ENCODE peak calls at places on chromosomes 6 and 20, in five cellular contexts. R is fibroblast of lung, X is colonic mucosa, Z is DND-41, K is heart right ventricle. T is an unnamed sample.
A peak's percentile ranks its signal among the peaks of the same experiment; 100 is the strongest.

GRCh38 chr6:138000955-138001354 is 106.3 kb downstream of the PERP start:
- DNase-seq in R (no peak), X (no peak), Z (no peak), K (no peak), T (no peak)

GRCh38 chr6:29325777-29326176 is 24.3 kb downstream of the OR14J1 start:
- DNase-seq in X (no peak), Z (no peak), R (no peak), K (no peak), T (no peak)

GRCh38 chr6:154954352-154954751 is 40.8 kb upstream of the TIAM2 start:
- DNase-seq in Z (no peak), R (no peak), K (no peak), X (no peak), T (no peak)

GRCh38 chr6:107264357-107264831 is 149.1 kb upstream of the BEND3 start:
- DNase-seq in K (no peak), Z (no peak), R (peak; percentile 70), X (no peak), T (no peak)

GRCh38 chr20:41386502-41387427 is 20.1 kb upstream of the EMILIN3 start:
- DNase-seq in R (peak; percentile 62), X (no peak), Z (no peak), K (peak; percentile 61), T (no peak)

GRCh38 chr6:135281907-135282306 is 100.8 kb downstream of the MYB start:
- DNase-seq in K (no peak), X (no peak), R (no peak), Z (no peak), T (no peak)

GRCh38 chr6:111992851-111993250 is 61.1 kb upstream of the CCN6 start:
- DNase-seq in R (no peak), K (no peak), X (no peak), Z (peak; percentile 79), T (peak; percentile 36)

GRCh38 chr20:33075281-33075680 is 4.2 kb upstream of the BPIFB4 start:
- DNase-seq in K (no peak), X (no peak), Z (no peak), R (no peak), T (no peak)

GRCh38 chr6:13006578-13007300 is 290.2 kb downstream of the PHACTR1 start:
- DNase-seq in X (no peak), R (no peak), K (no peak), Z (no peak), T (no peak)

GRCh38 chr6:82076855-82077254 is 170.7 kb downstream of the IBTK start:
- DNase-seq in R (no peak), X (no peak), Z (no peak), K (no peak), T (no peak)

GRCh38 chr6:45532626-45533258 is 155.0 kb upstream of the SUPT3H start:
- DNase-seq in R (peak; percentile 80), K (no peak), X (no peak), Z (no peak), T (no peak)

GRCh38 chr6:29531668-29532067 is 27.9 kb downstream of the UBD start:
- DNase-seq in Z (no peak), K (no peak), R (no peak), X (no peak), T (no peak)

GRCh38 chr6:72250664-72251063 is 364.3 kb downstream of the RIMS1 start:
- DNase-seq in Z (no peak), K (no peak), X (no peak), R (peak; percentile 43), T (no peak)

GRCh38 chr6:19289408-19289967 is 547.7 kb upstream of the ID4 start:
- DNase-seq in Z (no peak), R (no peak), K (no peak), X (no peak), T (no peak)

GRCh38 chr20:43533060-43533459 is 25.6 kb downstream of the L3MBTL1 start:
- DNase-seq in K (no peak), X (no peak), Z (no peak), R (no peak), T (no peak)

GRCh38 chr6:5541751-5542432 is 280.6 kb downstream of the FARS2 start:
- DNase-seq in Z (no peak), X (no peak), R (no peak), K (no peak), T (no peak)

GRCh38 chr6:128528241-128528640 is 7.8 kb upstream of the PTPRK start:
- DNase-seq in Z (no peak), X (no peak), K (no peak), R (no peak), T (no peak)

GRCh38 chr6:154683756-154684523 is 49.3 kb upstream of the SCAF8 start:
- DNase-seq in X (peak; percentile 16), Z (no peak), R (peak; percentile 34), K (no peak), T (no peak)

GRCh38 chr6:132456700-132457143 is 55.4 kb upstream of the MOXD1 start:
- DNase-seq in X (peak; percentile 18), Z (no peak), R (peak; percentile 21), K (peak; percentile 58), T (no peak)
- TF ChIP-seq CTCF in X (no peak), Z (no peak), R (no peak), K (peak; percentile 55), T (no peak)

DNA sequence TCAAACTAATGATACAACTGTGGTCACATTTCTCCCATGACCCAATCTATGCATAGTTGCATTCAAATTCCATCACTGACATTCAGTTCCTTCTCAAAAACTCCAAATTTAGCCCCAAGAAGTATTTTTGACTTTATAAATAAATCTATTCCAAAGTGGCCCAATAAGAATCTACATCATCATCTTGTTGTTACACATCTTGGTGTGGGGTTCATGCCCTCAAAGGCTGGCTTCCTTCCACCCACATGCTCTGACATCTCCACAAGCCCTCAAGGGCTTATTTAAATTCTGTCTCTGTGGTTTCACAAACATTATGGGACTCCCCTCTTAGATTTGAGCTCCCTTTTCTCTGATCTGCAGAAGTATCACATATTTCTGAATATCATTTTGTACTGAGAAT is 585.3 kb upstream of the BTBD3 start:
- DNase-seq in R (no peak), X (no peak), K (no peak), Z (no peak), T (no peak)
- H3K4me1 ChIP-seq in R (no peaks in the 10 kb centered on the region), X (no peaks in the 10 kb centered on the region), K (no peaks in the 10 kb centered on the region), Z (no peaks in the 10 kb centered on the region), T (no peaks in the 10 kb centered on the region)

GRCh38 chr6:90432408-90432775 is 135.7 kb upstream of the BACH2 start:
- DNase-seq in R (no peak), Z (no peak), X (no peak), K (no peak), T (no peak)

GRCh38 chr6:90432937-90433336 is 136.3 kb upstream of the BACH2 start:
- DNase-seq in Z (no peak), K (no peak), X (no peak), R (no peak), T (no peak)

GRCh38 chr6:90436403-90436802 is 139.8 kb upstream of the BACH2 start:
- DNase-seq in Z (no peak), K (no peak), R (no peak), X (no peak), T (no peak)

GRCh38 chr6:90435207-90435899 is 138.7 kb upstream of the BACH2 start:
- DNase-seq in K (no peak), Z (no peak), X (no peak), R (no peak), T (no peak)

DNA sequence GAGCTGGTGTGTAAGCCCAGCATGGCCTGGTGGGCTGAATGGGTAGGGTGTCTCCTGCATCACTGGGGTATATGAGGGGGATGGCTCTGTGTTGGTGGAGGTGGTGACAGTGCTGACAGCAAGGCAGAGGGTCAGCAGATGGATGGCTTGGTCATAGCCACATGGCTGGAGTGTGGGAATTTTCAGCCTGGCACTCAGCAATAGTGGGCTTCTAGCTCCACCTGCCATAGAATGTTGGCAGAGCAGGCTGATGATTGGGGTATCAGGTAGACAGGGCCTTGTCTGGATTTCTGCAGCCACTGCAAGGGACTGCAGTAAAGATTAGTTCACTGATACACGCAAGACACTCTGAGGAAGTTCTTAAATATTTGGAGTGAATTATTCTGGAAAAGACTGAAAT is 137.5 kb upstream of the BACH2 start:
- DNase-seq in Z (no peak), R (no peak), X (no peak), K (no peak), T (no peak)
- TF ChIP-seq CTCF in Z (no peak), R (no peak), X (no peak), K (peak; percentile 49), T (no peak)

GRCh38 chr6:36526066-36526465 is 21.2 kb downstream of the STK38 start:
- DNase-seq in Z (no peak), R (no peak), K (no peak), X (no peak), T (no peak)
- H3K4me1 ChIP-seq in Z (no peaks in the 10 kb centered on the region), R (no peaks in the 10 kb centered on the region), K (peaks cover 26% of the 10 kb centered on the region), X (no peaks in the 10 kb centered on the region), T (peaks cover 35% of the 10 kb centered on the region)

GRCh38 chr6:17212541-17213371 is 68.4 kb upstream of the RBM24 start:
- DNase-seq in K (peak; percentile 48), Z (no peak), X (no peak), R (peak; percentile 42), T (no peak)
- TF ChIP-seq CTCF in K (no peak), Z (no peak), X (no peak), R (no peak), T (no peak)

GRCh38 chr20:16571333-16571732 is 1.9 kb downstream of the KIF16B start:
- DNase-seq in X (no peak), Z (no peak), K (no peak), R (no peak), T (no peak)
- H3K4me1 ChIP-seq in X (no peaks in the 10 kb centered on the region), Z (no peaks in the 10 kb centered on the region), K (peaks cover 35% of the 10 kb centered on the region), R (no peaks in the 10 kb centered on the region), T (peaks cover 19% of the 10 kb centered on the region)

T was measured in CD8-positive, alpha-beta T cell.